ENCODE peak calls at places on chromosomes 13 and 19, in four cellular contexts. Z, L, N and T are unnamed samples.

GRCh38 chr13:102286326-102286725 is 115.5 kb downstream of the FGF14 start:
- DNase-seq in Z (peak), L (no peak), N (no peak), T (no peak)

GRCh38 chr13:38308736-38309135 is 40.9 kb upstream of the UFM1 start:
- DNase-seq in Z (peak), L (no peak), N (no peak), T (no peak)

GRCh38 chr19:34711890-34712289 is 22.2 kb upstream of the ZNF181 start:
- DNase-seq in L (no peak), N (no peak), Z (no peak), T (no peak)

GRCh38 chr19:51729781-51730180 is 6.0 kb upstream of the HAS1 start:
- DNase-seq in L (no peak), N (no peak), Z (no peak), T (no peak)

GRCh38 chr13:78323848-78324247 is 279.5 kb downstream of the POU4F1 start:
- DNase-seq in L (no peak), Z (peak), N (no peak), T (no peak)

GRCh38 chr13:76853481-76853880 is 32.7 kb downstream of the KCTD12 start:
- DNase-seq in L (no peak), N (no peak), Z (no peak), T (no peak)

GRCh38 chr19:28582344-28582743 is 630.6 kb downstream of the UQCRFS1 start:
- DNase-seq in Z (no peak), N (no peak), L (no peak), T (no peak)

GRCh38 chr19:2081873-2082810 is 14.0 kb downstream of the MOB3A start:
- DNase-seq in N (no peak), Z (no peak), L (peak), T (peak)

GRCh38 chr13:34435338-34435737 is 506.7 kb upstream of the NBEA start:
- DNase-seq in L (no peak), N (no peak), Z (peak), T (no peak)

GRCh38 chr19:48815870-48816501 is 5.2 kb upstream of the BCAT2 start:
- DNase-seq in Z (peak), L (no peak), N (no peak), T (no peak)

GRCh38 chr13:32941368-32941767 is 74.9 kb upstream of the KL start:
- DNase-seq in Z (peak), L (no peak), N (no peak), T (peak)

GRCh38 chr19:11168568-11168967 is 13.0 kb upstream of the SPC24 start:
- DNase-seq in L (no peak), Z (peak), N (no peak), T (no peak)

GRCh38 chr13:32549788-32550187 is 11.2 kb upstream of the N4BP2L2 start:
- DNase-seq in N (no peak), L (no peak), Z (no peak), T (no peak)

GRCh38 chr19:3278294-3278693 is 53.8 kb downstream of the CELF5 start:
- DNase-seq in L (no peak), Z (no peak), N (no peak), T (no peak)

GRCh38 chr13:25502551-25502950 is 130.8 kb downstream of the ATP8A2 start:
- DNase-seq in N (no peak), Z (no peak), L (no peak), T (no peak)